ENCODE peak calls at places on chromosome 16, in five cellular contexts. D, U, E, K and J are unnamed samples.

GRCh38 chr16:2154533-2155090 is 970 bp upstream of the TRAF7 start:
- DNase-seq in D (no peak), U (no peak), E (peak), K (no peak), J (no peak)

GRCh38 chr16:1038932-1039331 is 33.6 kb upstream of the SSTR5 start:
- DNase-seq in D (no peak), U (no peak), E (no peak), K (no peak), J (no peak)

GRCh38 chr16:11475896-11476630 is 110.7 kb downstream of the LITAF start:
- DNase-seq in D (no peak), U (no peak), E (no peak), K (no peak), J (no peak)

GRCh38 chr16:87465306-87465705 is 27.5 kb downstream of the ZCCHC14 start:
- DNase-seq in D (no peak), U (peak), E (peak), K (peak), J (peak)

GRCh38 chr16:82587289-82587688 is 39.5 kb upstream of the CDH13 start:
- DNase-seq in D (no peak), U (no peak), E (no peak), K (no peak), J (no peak)

GRCh38 chr16:82038941-82039340 is 3.9 kb downstream of the HSD17B2 start:
- DNase-seq in D (no peak), U (no peak), E (no peak), K (no peak), J (no peak)

GRCh38 chr16:14369734-14370598 is 260.1 kb downstream of the PARN start:
- DNase-seq in D (no peak), U (no peak), E (peak), K (no peak), J (no peak)

GRCh38 chr16:2775765-2776499 is 1.1 kb downstream of the ELOB start:
- DNase-seq in D (no peak), U (no peak), E (no peak), K (no peak), J (no peak)

GRCh38 chr16:81445143-81445922 is 725 bp downstream of the CMIP start:
- DNase-seq in D (no peak), U (peak), E (peak), K (peak), J (peak)

GRCh38 chr16:88690341-88691128 is 4.2 kb upstream of the SNAI3 start:
- DNase-seq in D (no peak), U (no peak), E (no peak), K (no peak), J (no peak)

GRCh38 chr16:72094266-72094610 is 591 bp downstream of the DHX38 start:
- DNase-seq in D (no peak), U (peak), E (no peak), K (no peak), J (no peak)

GRCh38 chr16:80122155-80122554 is 418.6 kb upstream of the DYNLRB2 start:
- DNase-seq in D (no peak), U (peak), E (no peak), K (peak), J (no peak)

GRCh38 chr16:87832759-87833502 is 36.4 kb downstream of the SLC7A5 start:
- DNase-seq in D (no peak), U (no peak), E (no peak), K (no peak), J (no peak)

GRCh38 chr16:29029168-29029994 is 44.5 kb downstream of the LAT start:
- DNase-seq in D (peak), U (peak), E (peak), K (no peak), J (peak)

GRCh38 chr16:85183564-85183963 is 71.3 kb upstream of the CIBAR2 start:
- DNase-seq in D (no peak), U (no peak), E (no peak), K (no peak), J (no peak)

GRCh38 chr16:67666538-67667433 is at the start of the genes C16orf86 and ENKD1:
- DNase-seq in D (peak), U (peak), E (peak), K (peak), J (peak)

GRCh38 chr16:2752850-2753522 is 548 bp downstream of the SRRM2 start:
- DNase-seq in D (no peak), U (peak), E (peak), K (peak), J (peak)

GRCh38 chr16:56311208-56312027 is 113.9 kb downstream of the AMFR start:
- DNase-seq in D (no peak), U (no peak), E (no peak), K (no peak), J (no peak)

GRCh38 chr16:13923703-13924298 is 3.8 kb downstream of the ERCC4 start:
- DNase-seq in D (peak), U (peak), E (peak), K (no peak), J (peak)

GRCh38 chr16:27550582-27550920 is 607 bp downstream of the KATNIP start:
- DNase-seq in D (no peak), U (no peak), E (no peak), K (no peak), J (no peak)

GRCh38 chr16:72203401-72203800 is 31.4 kb upstream of the PMFBP1 start:
- DNase-seq in D (no peak), U (peak), E (peak), K (peak), J (peak)

GRCh38 chr16:85935957-85936760 is 37.2 kb downstream of the IRF8 start:
- DNase-seq in D (no peak), U (peak), E (no peak), K (peak), J (no peak)

GRCh38 chr16:12092347-12092882 is 115.9 kb downstream of the SNX29 start:
- DNase-seq in D (no peak), U (peak), E (peak), K (no peak), J (peak)

GRCh38 chr16:49835116-49835880 is 20.6 kb downstream of the ZNF423 start:
- DNase-seq in D (no peak), U (no peak), E (no peak), K (no peak), J (no peak)

GRCh38 chr16:75341934-75342811 is 90.7 kb upstream of the BCAR1 start:
- DNase-seq in D (no peak), U (peak), E (peak), K (peak), J (peak)

GRCh38 chr16:28321700-28322411 is 29.5 kb downstream of the SBK1 start:
- DNase-seq in D (no peak), U (peak), E (peak), K (peak), J (peak)

GRCh38 chr16:57994778-57995177 is 5.7 kb downstream of the ZNF319 start:
- DNase-seq in D (no peak), U (peak), E (peak), K (peak), J (peak)

GRCh38 chr16:28063611-28064061 is at the start of gene GSG1L:
- DNase-seq in D (no peak), U (no peak), E (no peak), K (no peak), J (no peak)

GRCh38 chr16:70257391-70257790 is 5.7 kb upstream of the EXOSC6 start:
- DNase-seq in D (no peak), U (no peak), E (peak), K (no peak), J (no peak)

GRCh38 chr16:29943846-29944669 is 17.8 kb upstream of the TMEM219 start:
- DNase-seq in D (no peak), U (peak), E (peak), K (peak), J (peak)

GRCh38 chr16:10521681-10522274 is 58.6 kb downstream of the EMP2 start:
- DNase-seq in D (peak), U (peak), E (peak), K (peak), J (peak)

GRCh38 chr16:79009911-79010310 is 590.6 kb downstream of the MAF start:
- DNase-seq in D (no peak), U (no peak), E (no peak), K (no peak), J (no peak)

GRCh38 chr16:72749091-72749490 is 298.8 kb downstream of the ZFHX3 start:
- DNase-seq in D (no peak), U (no peak), E (no peak), K (no peak), J (no peak)

GRCh38 chr16:3066440-3066748 is 954 bp downstream of the IL32 start:
- DNase-seq in D (no peak), U (no peak), E (no peak), K (no peak), J (no peak)

GRCh38 chr16:10655415-10655977 is 39.2 kb downstream of the TEKT5 start:
- DNase-seq in D (no peak), U (no peak), E (no peak), K (no peak), J (no peak)

GRCh38 chr16:3149630-3150345 is 15.0 kb downstream of the ZNF213 start:
- DNase-seq in D (peak), U (peak), E (peak), K (peak), J (peak)

GRCh38 chr16:68355447-68356248 is 44.8 kb downstream of the PRMT7 start:
- DNase-seq in D (no peak), U (no peak), E (no peak), K (no peak), J (no peak)

GRCh38 chr16:56246051-56246817 is 54.9 kb downstream of the GNAO1 start:
- DNase-seq in D (peak), U (no peak), E (no peak), K (no peak), J (no peak)

GRCh38 chr16:73049051-73049910 is 1.4 kb upstream of the ZFHX3 start:
- DNase-seq in D (no peak), U (no peak), E (no peak), K (no peak), J (no peak)

DNA sequence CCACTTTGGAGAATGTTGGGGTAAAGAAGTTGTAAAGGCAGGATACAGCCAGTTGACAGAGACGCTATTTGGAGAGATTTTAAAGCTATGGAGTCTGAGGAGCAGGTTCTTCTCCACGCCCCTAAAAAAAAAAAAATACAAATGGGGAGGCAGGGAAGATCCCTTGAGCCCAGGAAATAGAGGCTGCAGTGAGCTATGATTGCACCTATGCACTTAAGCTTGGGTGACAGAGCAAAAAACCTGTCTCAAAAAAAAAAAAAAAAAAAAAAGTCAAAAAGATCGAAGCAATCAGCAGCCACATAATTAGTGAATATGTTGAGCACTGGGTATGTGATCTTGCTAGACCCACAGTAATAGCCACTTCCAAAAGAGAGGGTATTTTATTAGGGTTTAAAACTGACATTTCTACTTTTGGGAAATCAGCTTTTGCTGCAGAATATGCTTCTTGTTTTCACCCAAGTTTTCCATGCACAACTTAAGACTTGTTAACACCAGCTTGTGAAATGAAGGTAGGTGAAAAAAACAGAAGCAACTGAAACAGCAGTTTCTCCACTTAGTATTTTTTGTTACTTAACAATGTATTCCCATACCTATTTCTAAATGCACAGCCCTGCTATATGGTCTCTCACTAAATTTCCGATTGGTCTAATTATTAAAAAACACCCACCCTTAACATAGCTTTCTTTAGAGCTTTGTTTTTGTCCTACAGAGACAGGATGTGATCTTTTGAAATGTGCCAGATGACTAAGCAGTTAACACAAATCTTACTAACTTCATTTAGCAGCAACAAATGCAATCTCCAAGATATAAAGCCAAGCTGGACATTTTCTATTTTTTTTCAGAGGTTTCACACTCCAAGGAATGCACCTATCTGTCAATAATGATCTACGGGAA is 2.5 kb upstream of the ARL6IP1 start:
- DNase-seq in D (no peak), U (peak), E (peak), K (no peak), J (peak)
- H3K4me3 ChIP-seq in D (no peak), U (no peak), E (no peak), K (no peak), J (no peak)

GRCh38 chr16:66554492-66554891 is 2.1 kb downstream of the CKLF start:
- DNase-seq in D (no peak), U (no peak), E (no peak), K (no peak), J (no peak)

GRCh38 chr16:66551788-66552287 is 538 bp upstream of the CKLF start:
- DNase-seq in D (no peak), U (no peak), E (no peak), K (no peak), J (no peak)

GRCh38 chr16:66553223-66553622 is 847 bp downstream of the CKLF start:
- DNase-seq in D (no peak), U (no peak), E (peak), K (peak), J (no peak)

GRCh38 chr16:66552288-66553143 is at the start of gene CKLF:
- DNase-seq in D (peak), U (peak), E (peak), K (peak), J (peak)

GRCh38 chr16:66554021-66554420 is 1.6 kb downstream of the CKLF start:
- DNase-seq in D (no peak), U (no peak), E (no peak), K (no peak), J (no peak)
- H3K4me3 ChIP-seq in D (no peak), U (no peak), E (no peak), K (no peak), J (no peak)

DNA sequence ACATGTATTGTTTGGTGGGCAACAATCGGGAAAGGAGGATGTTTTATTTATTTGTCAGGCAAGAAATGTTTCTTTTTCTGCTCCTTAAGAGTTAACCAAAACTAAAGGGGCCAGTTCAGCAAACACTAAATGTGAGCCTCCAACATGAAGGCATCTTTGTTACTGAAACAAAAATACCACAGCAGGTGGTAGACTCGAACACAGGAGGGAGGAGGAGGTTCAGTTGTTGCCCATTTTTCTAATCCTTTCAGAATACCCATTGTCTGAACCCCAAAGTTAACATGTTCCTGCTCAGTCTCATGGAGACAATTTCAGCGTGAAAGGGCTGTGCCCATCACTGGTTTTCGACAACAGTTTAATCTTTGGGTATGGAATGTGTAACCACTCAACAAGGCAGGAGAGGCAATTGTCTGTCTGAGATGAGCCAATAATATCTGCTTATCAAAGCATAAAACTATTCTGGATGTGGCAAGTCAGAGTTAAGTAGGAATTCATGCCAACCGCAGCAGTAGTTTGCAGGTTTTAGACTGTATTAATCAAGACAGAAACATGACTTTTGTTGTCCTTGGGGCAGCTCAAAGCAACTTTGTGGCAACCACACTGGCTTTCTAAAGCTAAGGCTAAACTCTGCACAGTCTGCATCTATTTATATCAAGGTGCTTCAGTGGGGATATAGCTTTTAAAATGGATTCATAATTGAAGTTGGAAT is 211.7 kb downstream of the FTO start:
- DNase-seq in D (peak), U (no peak), E (no peak), K (no peak), J (peak)
- H3K4me3 ChIP-seq in D (no peak), U (no peak), E (no peak), K (no peak), J (no peak)

GRCh38 chr16:25007284-25007984 is 7.7 kb downstream of the ARHGAP17 start:
- DNase-seq in D (no peak), U (peak), E (peak), K (no peak), J (peak)

GRCh38 chr16:25011891-25012499 is 3.2 kb downstream of the ARHGAP17 start:
- DNase-seq in D (no peak), U (peak), E (no peak), K (no peak), J (no peak)

GRCh38 chr16:25012525-25012991 is 2.6 kb downstream of the ARHGAP17 start:
- DNase-seq in D (no peak), U (peak), E (peak), K (peak), J (peak)

GRCh38 chr16:25010542-25010941 is 4.6 kb downstream of the ARHGAP17 start:
- DNase-seq in D (no peak), U (no peak), E (no peak), K (no peak), J (no peak)

DNA sequence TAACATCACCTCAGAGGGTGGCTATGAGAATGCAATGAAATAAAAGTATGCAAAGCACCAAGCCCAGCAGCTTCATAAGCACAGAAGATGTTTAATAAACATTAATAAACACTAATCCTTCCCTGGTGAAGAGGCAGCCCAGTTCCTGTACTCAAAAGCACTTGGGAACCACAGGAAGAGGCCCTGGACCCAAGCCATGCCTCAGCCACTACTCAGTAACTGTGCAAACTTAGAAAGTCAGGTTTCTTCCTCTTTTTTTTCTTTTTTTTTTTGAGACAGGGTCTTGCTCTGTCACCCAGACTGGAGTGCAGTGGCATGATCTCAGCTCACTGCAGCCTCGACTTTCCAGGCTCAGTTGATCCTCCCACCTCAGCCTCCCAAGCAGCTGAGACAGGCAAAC is 5.3 kb downstream of the ARHGAP17 start:
- DNase-seq in D (no peak), U (peak), E (no peak), K (no peak), J (no peak)
- H3K4me3 ChIP-seq in D (no peak), U (no peak), E (no peak), K (no peak), J (no peak)

DNA sequence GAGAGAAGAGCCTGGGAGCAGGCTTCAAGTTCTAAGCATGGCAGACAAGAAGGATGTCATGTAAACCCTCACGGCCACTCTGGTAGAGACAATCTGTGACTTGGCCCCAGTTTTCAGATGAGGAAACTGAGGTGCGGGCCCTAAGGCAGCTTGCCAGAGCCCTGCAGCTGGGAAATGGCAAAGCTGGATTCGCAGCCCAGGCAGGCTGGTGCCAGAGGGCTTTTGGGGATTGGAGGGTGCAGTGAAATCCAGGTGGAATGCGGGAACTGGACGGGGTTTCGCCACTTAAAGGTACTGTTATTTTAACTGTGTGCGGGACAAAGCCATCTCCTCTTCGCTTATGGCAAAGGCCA is 477 bp upstream of the OSGIN1 start:
- DNase-seq in D (no peak), U (no peak), E (no peak), K (no peak), J (no peak)
- H3K4me3 ChIP-seq in D (no peak), U (peak), E (peak), K (peak), J (peak)

DNA sequence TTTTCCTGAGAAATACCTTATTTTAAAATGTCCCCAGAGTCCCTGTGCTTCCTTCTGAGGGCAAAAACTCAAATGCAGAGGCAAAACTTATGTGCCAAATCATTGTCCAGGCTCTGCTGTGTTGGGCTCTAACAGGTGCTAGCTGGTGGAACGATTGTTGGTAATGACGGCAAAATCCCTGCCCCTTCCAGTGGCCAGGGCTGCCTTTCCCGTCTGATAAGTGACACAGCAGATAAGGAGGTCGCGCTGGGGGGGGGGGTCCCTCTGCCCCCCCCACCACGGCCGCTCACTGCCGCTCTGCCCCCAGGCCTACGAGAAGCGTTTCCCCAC is 29.1 kb downstream of the SEC14L5 start:
- DNase-seq in D (no peak), U (no peak), E (no peak), K (no peak), J (no peak)
- H3K4me3 ChIP-seq in D (peak), U (no peak), E (no peak), K (no peak), J (no peak)

DNA sequence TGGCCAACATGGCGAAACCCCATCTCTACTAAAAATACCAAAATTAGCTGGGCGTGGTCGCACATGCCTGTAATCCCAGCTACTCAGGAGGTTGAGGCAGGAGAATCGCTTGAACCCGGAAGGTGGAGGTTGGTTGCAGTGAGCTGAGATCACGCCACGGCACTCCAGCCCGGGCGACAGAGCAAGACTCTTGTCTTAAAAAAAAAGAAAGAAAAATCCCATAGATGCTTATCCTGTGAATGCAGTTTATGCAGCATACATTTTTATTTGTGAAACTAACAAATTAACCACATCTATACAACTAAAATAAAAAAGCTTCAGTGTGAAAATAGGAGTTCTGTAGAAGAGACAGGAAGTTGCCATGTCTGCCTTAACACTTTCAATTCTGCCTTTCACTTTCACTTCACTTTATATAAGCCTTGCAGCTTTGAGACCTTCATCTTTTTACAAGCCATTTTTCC is 7.1 kb downstream of the IGSF6 start:
- DNase-seq in D (no peak), U (peak), E (peak), K (no peak), J (peak)
- H3K4me3 ChIP-seq in D (no peak), U (no peak), E (peak), K (peak), J (no peak)